ENCODE peak calls at places on chromosomes 5 and 9, in six cellular contexts. T is HepG2, F is K562, K is A549, Y is GM12878, C is upper lobe of left lung. W is an unnamed sample.

GRCh38 chr5:135834639-135835529 is at the start of gene SLC25A48:
- ATAC-seq in C (peak; percentile 68), T (peak; percentile 98), Y (no peak), F (no peak), K (peak; percentile 54), W (no peak)

GRCh38 chr9:69089082-69089481 is 53.5 kb downstream of the FXN start:
- ATAC-seq in F (no peak), C (no peak), T (no peak), K (no peak), Y (no peak), W (no peak)

GRCh38 chr9:79632060-79632459 is 60.3 kb downstream of the TLE4 start:
- ATAC-seq in F (no peak), C (no peak), T (no peak), K (no peak), Y (peak; percentile 11), W (no peak)

GRCh38 chr5:33148076-33148501 is 292.7 kb upstream of the TARS1 start:
- ATAC-seq in Y (no peak), K (peak; percentile 99), C (peak; percentile 93), F (no peak), T (peak; percentile 61), W (peak; percentile 92)

GRCh38 chr5:96065577-96066385 is 104.1 kb upstream of the ELL2 start:
- ATAC-seq in T (peak; percentile 31), K (no peak), F (no peak), Y (peak; percentile 59), C (no peak), W (no peak)

GRCh38 chr9:128503870-128504269 is 649 bp upstream of the GLE1 start:
- ATAC-seq in Y (peak; percentile 16), F (peak; percentile 72), T (no peak), K (no peak), C (peak; percentile 57), W (no peak)

GRCh38 chr5:150517272-150518152 is 9.6 kb downstream of the NDST1 start:
- ATAC-seq in T (peak; percentile 61), Y (no peak), K (peak; percentile 81), C (peak; percentile 57), F (peak; percentile 46), W (peak; percentile 16)

GRCh38 chr9:128004011-128004604 is 23.3 kb upstream of the EEIG1 start:
- ATAC-seq in K (no peak), Y (no peak), C (no peak), T (no peak), F (no peak), W (no peak)

GRCh38 chr5:158635565-158635964 is 464.2 kb downstream of the EBF1 start:
- ATAC-seq in C (no peak), F (no peak), T (no peak), K (no peak), Y (peak; percentile 74), W (no peak)

GRCh38 chr5:84036842-84037241 is 316.2 kb upstream of the HAPLN1 start:
- ATAC-seq in F (no peak), T (no peak), K (no peak), C (no peak), Y (no peak), W (no peak)

GRCh38 chr9:113547501-113547900 is 84.0 kb downstream of the RGS3 start:
- ATAC-seq in Y (no peak), F (no peak), C (no peak), T (no peak), K (no peak), W (no peak)

GRCh38 chr9:109452761-109453160 is 45.3 kb downstream of the PTPN3 start:
- ATAC-seq in Y (no peak), T (no peak), F (no peak), C (no peak), K (peak; percentile 81), W (no peak)

GRCh38 chr9:122219856-122220672 is 8.7 kb downstream of the LHX6 start:
- ATAC-seq in F (no peak), C (peak; percentile 17), T (no peak), Y (no peak), K (no peak), W (no peak)

GRCh38 chr9:27485158-27485557 is 38.9 kb upstream of the IFNK start:
- ATAC-seq in F (no peak), Y (peak; percentile 77), T (no peak), K (no peak), C (no peak), W (no peak)

GRCh38 chr9:124011460-124012301 is at the start of gene LHX2:
- ATAC-seq in T (peak; percentile 25), F (peak; percentile 83), C (peak; percentile 72), K (peak; percentile 97), Y (peak; percentile 71), W (peak; percentile 45)

GRCh38 chr5:158943569-158943968 is 156.1 kb downstream of the EBF1 start:
- ATAC-seq in C (no peak), Y (no peak), T (no peak), K (peak; percentile 61), F (no peak), W (no peak)

GRCh38 chr9:35186524-35186923 is 24.7 kb downstream of the UNC13B start:
- ATAC-seq in K (no peak), T (no peak), Y (no peak), F (peak; percentile 56), C (no peak), W (no peak)

GRCh38 chr9:133792721-133793470 is 54.7 kb upstream of the SARDH start:
- ATAC-seq in F (peak; percentile 96), C (peak; percentile 92), T (peak; percentile 53), Y (peak; percentile 94), K (peak; percentile 92), W (peak; percentile 78)

GRCh38 chr9:116181853-116182610 is 28.4 kb downstream of the PAPPA start:
- ATAC-seq in F (no peak), T (no peak), C (no peak), K (peak; percentile 14), Y (no peak), W (no peak)

GRCh38 chr5:119554597-119554996 is 74.8 kb upstream of the FAM170A start:
- ATAC-seq in F (no peak), Y (no peak), C (no peak), K (no peak), T (no peak), W (no peak)

GRCh38 chr5:150161242-150162141 is 5.1 kb upstream of the CDX1 start:
- ATAC-seq in T (peak; percentile 88), K (peak; percentile 95), Y (peak; percentile 92), C (peak; percentile 84), F (peak; percentile 96), W (peak; percentile 71)

GRCh38 chr5:167794121-167794520 is 497.3 kb upstream of the WWC1 start:
- ATAC-seq in F (no peak), Y (no peak), C (no peak), K (no peak), T (no peak), W (no peak)

GRCh38 chr9:72978724-72979123 is 25.9 kb upstream of the ALDH1A1 start:
- ATAC-seq in T (no peak), F (no peak), C (peak; percentile 28), K (peak; percentile 22), Y (no peak), W (no peak)

GRCh38 chr5:61052870-61053269 is 107.9 kb downstream of the NDUFAF2 start:
- ATAC-seq in C (no peak), K (peak; percentile 84), Y (no peak), T (no peak), F (no peak), W (no peak)

GRCh38 chr9:138020120-138020794 is 142.7 kb downstream of the CACNA1B start:
- ATAC-seq in F (no peak), Y (no peak), K (no peak), C (no peak), T (peak; percentile 9), W (no peak)

GRCh38 chr5:157599565-157599964 is 24.0 kb upstream of the ADAM19 start:
- ATAC-seq in F (no peak), T (no peak), Y (no peak), K (no peak), C (no peak), W (no peak)

GRCh38 chr5:160507181-160507811 is 85.6 kb downstream of the PTTG1 start:
- ATAC-seq in C (peak; percentile 44), T (no peak), K (peak; percentile 17), Y (peak; percentile 67), F (no peak), W (no peak)

GRCh38 chr5:81906086-81906485 is 65.7 kb upstream of the ATG10 start:
- ATAC-seq in C (no peak), T (no peak), F (peak; percentile 56), Y (no peak), K (no peak), W (no peak)

GRCh38 chr5:81908771-81909170 is 63.1 kb upstream of the ATG10 start:
- ATAC-seq in Y (peak; percentile 55), T (no peak), F (peak; percentile 39), K (no peak), C (no peak), W (no peak)

GRCh38 chr5:81907012-81907411 is 64.8 kb upstream of the ATG10 start:
- ATAC-seq in C (no peak), Y (no peak), T (no peak), K (no peak), F (peak; percentile 71), W (no peak)

GRCh38 chr5:81909677-81910076 is 62.1 kb upstream of the ATG10 start:
- ATAC-seq in C (peak; percentile 26), T (no peak), F (no peak), Y (peak; percentile 95), K (no peak), W (no peak)

DNA sequence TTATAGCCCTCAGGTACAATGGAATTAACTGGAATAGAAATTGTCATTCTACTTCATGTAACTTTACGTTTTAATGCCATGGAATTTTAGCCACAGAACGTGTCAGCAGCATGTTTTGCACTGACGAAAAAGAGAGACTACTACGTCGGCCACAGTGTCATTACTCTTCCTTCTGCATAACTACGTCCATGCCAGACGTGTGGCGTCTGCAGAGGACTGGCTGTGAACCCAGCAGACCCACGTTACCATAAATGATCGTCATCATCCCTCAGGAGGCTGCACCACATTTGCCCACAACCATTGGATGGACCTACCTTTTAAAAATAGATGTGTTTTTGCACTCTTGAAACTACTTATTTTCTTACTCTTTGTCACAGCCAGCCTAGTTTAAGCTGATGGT is 63.8 kb upstream of the ATG10 start:
- ATAC-seq in Y (peak; percentile 23), C (no peak), T (no peak), F (no peak), K (no peak), W (peak; percentile 81)
- TF ChIP-seq EP300 in Y (no peak), C (no peak), T (no peak), F (no peak), K (no peak), W (peak; percentile 78)

GRCh38 chr5:15757103-15757502 is 257.1 kb downstream of the FBXL7 start:
- ATAC-seq in Y (no peak), C (no peak), F (no peak), T (no peak), K (no peak), W (no peak)
- TF ChIP-seq EP300 in Y (no peak), C (no peak), F (no peak), T (no peak), K (no peak), W (no peak)

DNA sequence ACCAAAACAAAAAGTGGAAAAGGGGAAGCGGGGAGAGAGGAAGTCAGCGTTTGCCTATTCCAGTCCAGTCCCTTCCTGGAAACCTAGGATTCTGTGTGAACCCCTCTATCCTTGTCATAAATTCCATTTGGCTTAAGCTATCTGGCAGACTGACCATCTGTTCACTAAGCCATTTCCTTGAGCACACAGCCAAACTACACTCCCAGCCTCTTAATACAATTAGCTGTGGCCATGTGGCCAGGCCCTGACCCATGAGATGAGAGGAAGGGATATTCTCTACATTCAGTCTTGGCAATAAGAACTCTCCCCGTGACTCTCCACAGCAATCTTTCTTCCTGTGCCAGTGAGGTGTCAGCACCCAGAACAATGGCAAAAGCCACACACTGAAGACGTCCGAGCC is 424.8 kb downstream of the TLE1 start:
- ATAC-seq in C (no peak), K (no peak), Y (no peak), F (no peak), T (no peak), W (peak; percentile 36)
- TF ChIP-seq EP300 in C (no peak), K (no peak), Y (no peak), F (no peak), T (no peak), W (no peak)

GRCh38 chr5:31106259-31106658 is 87.2 kb upstream of the CDH6 start:
- ATAC-seq in T (no peak), C (peak; percentile 39), K (no peak), Y (no peak), F (no peak), W (no peak)
- TF ChIP-seq EP300 in T (no peak), C (no peak), K (no peak), Y (no peak), F (no peak), W (no peak)

W was measured in gastroesophageal sphincter.